ENCODE peak calls at places on chromosomes 7 and 10, in seven cellular contexts. E is A549; H is uterus; F is CD8-positive, alpha-beta memory T cell; G is transverse colon; Y is cardiac muscle cell; Z is Peyer's patch. I is an unnamed sample.

GRCh38 chr10:96216775-96217174 is 54.6 kb downstream of the BLNK start:
- DNase-seq in E (no peak), H (no peak), F (no peak), G (no peak), Y (no peak), Z (no peak), I (no peak)

GRCh38 chr7:151686016-151686766 is 166.5 kb upstream of the RHEB start:
- DNase-seq in E (no peak), H (no peak), F (no peak), G (no peak), Y (no peak), Z (no peak), I (peak)

GRCh38 chr10:71965623-71966022 is 1.4 kb downstream of the CHST3 start:
- DNase-seq in E (no peak), H (no peak), F (no peak), G (no peak), Y (no peak), Z (no peak), I (peak)

GRCh38 chr10:75406158-75407065 is 4.8 kb upstream of the ZNF503 start:
- DNase-seq in E (no peak), H (no peak), F (no peak), G (no peak), Y (no peak), Z (no peak), I (no peak)

GRCh38 chr10:79329529-79329928 is 17.7 kb upstream of the PPIF start:
- DNase-seq in E (no peak), H (no peak), F (no peak), G (no peak), Y (no peak), Z (no peak), I (no peak)

GRCh38 chr10:131560166-131560565 is 248.6 kb upstream of the TCERG1L start:
- DNase-seq in E (no peak), H (no peak), F (no peak), G (no peak), Y (no peak), Z (peak), I (no peak)

GRCh38 chr7:51344406-51344805 is 27.8 kb upstream of the COBL start:
- DNase-seq in E (no peak), H (no peak), F (no peak), G (no peak), Y (no peak), Z (no peak), I (no peak)

GRCh38 chr7:65962033-65962432 is 20.0 kb downstream of the GUSB start:
- DNase-seq in E (no peak), H (no peak), F (no peak), G (no peak), Y (no peak), Z (no peak), I (no peak)

GRCh38 chr7:36305648-36306047 is 84.0 kb upstream of the ANLN start:
- DNase-seq in E (no peak), H (no peak), F (no peak), G (no peak), Y (no peak), Z (no peak), I (no peak)

GRCh38 chr10:117170244-117170643 is 27.0 kb upstream of the KCNK18 start:
- DNase-seq in E (no peak), H (no peak), F (no peak), G (no peak), Y (no peak), Z (no peak), I (peak)

GRCh38 chr10:117178190-117178589 is 19.1 kb upstream of the KCNK18 start:
- DNase-seq in E (no peak), H (no peak), F (no peak), G (no peak), Y (no peak), Z (no peak), I (no peak)

GRCh38 chr10:117174439-117175214 is 22.7 kb upstream of the KCNK18 start:
- DNase-seq in E (peak), H (peak), F (peak), G (peak), Y (peak), Z (peak), I (peak)

GRCh38 chr10:117175215-117175900 is 21.9 kb upstream of the KCNK18 start:
- DNase-seq in E (no peak), H (no peak), F (no peak), G (peak), Y (no peak), Z (no peak), I (no peak)

DNA sequence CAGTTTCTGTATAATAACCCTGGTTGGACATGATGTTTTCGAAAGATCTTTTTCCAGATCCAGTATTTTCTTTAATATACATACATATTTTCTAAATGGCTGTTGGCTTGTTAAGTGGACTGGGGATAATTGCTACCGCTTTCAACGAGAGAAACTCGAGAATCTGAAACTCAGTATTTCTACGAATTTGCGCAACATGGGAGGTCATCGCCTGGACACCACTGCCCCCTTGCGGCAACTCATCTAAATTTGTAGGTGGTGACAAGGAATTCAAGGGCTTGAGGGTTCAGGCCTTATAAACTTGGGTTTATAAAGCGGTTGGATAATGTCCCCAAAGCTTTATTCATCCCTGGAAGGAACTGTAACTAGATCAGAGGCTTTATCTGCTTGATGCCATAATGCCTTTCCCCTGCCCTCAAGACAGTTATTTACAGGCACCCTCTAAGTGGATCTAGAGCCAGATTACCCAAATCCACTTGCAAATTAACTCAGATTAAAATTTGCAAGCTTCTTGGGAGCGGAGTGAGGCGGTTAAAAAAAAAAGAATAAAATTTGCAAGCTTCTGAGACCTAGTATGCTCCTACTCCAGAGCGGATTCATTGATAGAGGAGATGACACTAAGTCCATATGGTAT is 21.3 kb upstream of the KCNK18 start:
- DNase-seq in E (peak), H (peak), F (peak), G (peak), Y (peak), Z (peak), I (peak)
- H3K4me3 ChIP-seq in E (peak), H (peak), F (peak), G (peak), Y (peak), Z (peak), I (peak)

GRCh38 chr7:99562832-99563231 is 4.4 kb downstream of the ZNF655 start:
- DNase-seq in E (peak), H (no peak), F (no peak), G (peak), Y (peak), Z (no peak), I (peak)
- H3K27ac ChIP-seq in E (peak), H (peak), F (no peak), G (peak), Y (no peak), Z (no peak), I (peak)

DNA sequence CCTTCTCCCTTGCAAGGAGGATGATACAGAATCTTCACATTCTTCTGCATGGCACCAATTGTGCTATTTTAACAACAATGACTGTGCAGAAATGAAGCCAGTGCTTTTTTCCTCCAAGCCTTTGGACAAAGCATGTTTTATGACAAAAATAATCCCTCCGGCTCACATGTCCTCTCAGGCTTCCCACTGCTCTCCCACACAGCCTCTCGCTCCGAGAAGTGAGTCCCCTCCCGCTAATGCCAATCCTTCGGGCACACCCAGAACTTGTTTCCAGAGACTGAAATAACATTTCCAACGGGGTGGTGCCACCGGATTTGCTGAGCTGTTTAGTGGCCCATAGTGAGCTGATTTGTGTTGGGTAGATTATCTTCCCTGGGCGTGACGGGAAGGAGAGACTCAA is 35.8 kb downstream of the RBM17 start:
- DNase-seq in E (no peak), H (no peak), F (no peak), G (no peak), Y (no peak), Z (no peak), I (peak)
- H3K4me3 ChIP-seq in E (no peak), H (no peak), F (no peak), G (no peak), Y (no peak), Z (no peak), I (peak)

GRCh38 chr7:157729566-157729965 is 392.8 kb downstream of the DNAJB6 start:
- DNase-seq in E (no peak), H (no peak), F (no peak), G (no peak), Y (no peak), Z (no peak), I (no peak)

GRCh38 chr7:157726764-157727163 is 390.0 kb downstream of the DNAJB6 start:
- DNase-seq in E (no peak), H (no peak), F (no peak), G (no peak), Y (no peak), Z (no peak), I (no peak)

GRCh38 chr7:157734926-157735640 is 398.3 kb downstream of the DNAJB6 start:
- DNase-seq in E (no peak), H (no peak), F (no peak), G (no peak), Y (no peak), Z (no peak), I (no peak)

GRCh38 chr7:157727964-157728615 is 391.3 kb downstream of the DNAJB6 start:
- DNase-seq in E (no peak), H (no peak), F (no peak), G (no peak), Y (no peak), Z (no peak), I (no peak)

GRCh38 chr7:157730614-157731013 is 393.8 kb downstream of the DNAJB6 start:
- DNase-seq in E (no peak), H (no peak), F (no peak), G (no peak), Y (no peak), Z (no peak), I (no peak)
- H3K27ac ChIP-seq in E (no peak), H (no peak), F (no peak), G (no peak), Y (no peak), Z (no peak), I (no peak)

DNA sequence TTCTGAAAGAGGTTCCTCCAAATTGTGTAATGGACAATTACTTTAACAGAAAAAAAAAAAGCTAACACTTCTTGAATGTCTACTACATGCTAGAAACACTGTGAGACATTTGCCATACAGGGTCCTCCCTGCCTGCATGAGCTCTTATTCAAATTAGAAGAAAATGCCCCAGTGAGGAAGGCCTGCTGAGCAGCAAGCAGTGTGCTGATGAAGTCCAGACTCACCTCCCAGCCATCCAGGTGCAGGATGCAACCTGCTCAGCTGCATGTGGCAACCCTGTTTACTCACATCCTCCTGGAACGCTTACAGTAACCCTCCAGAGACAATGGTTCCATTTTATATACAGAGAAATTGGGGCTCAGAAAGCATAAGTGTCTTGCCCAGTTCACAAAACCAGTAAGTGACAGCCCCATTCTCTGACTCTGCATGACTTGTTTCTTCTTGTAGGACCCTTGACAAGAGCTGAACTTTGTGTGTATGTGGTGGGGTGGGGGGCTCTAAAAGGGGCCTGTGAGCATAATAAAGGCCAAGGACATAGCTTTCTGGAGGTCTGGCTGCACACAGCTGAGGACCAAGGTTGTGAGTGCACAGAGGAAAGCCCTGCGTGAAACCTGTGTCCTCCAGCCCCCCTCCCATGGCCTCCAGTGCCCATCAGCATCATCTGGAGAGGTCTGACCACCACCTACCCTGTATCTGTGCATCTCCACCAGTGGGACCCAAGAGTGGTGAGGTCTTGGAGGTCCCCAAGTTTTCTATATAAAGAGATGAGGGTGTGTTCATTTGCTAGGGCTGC is 387.8 kb downstream of the GRID1 start:
- DNase-seq in E (no peak), H (no peak), F (no peak), G (no peak), Y (no peak), Z (no peak), I (no peak)
- H3K4me3 ChIP-seq in E (no peak), H (no peak), F (no peak), G (no peak), Y (no peak), Z (no peak), I (no peak)

GRCh38 chr10:130029209-130029608 is 65.1 kb upstream of the EBF3 start:
- DNase-seq in E (no peak), H (no peak), F (no peak), G (no peak), Y (no peak), Z (no peak), I (no peak)

GRCh38 chr10:130028465-130028819 is 64.4 kb upstream of the EBF3 start:
- DNase-seq in E (no peak), H (no peak), F (no peak), G (no peak), Y (no peak), Z (no peak), I (peak)

GRCh38 chr10:130025811-130026510 is 61.9 kb upstream of the EBF3 start:
- DNase-seq in E (no peak), H (no peak), F (no peak), G (no peak), Y (no peak), Z (no peak), I (no peak)

GRCh38 chr10:130026670-130027456 is 62.8 kb upstream of the EBF3 start:
- DNase-seq in E (no peak), H (no peak), F (no peak), G (no peak), Y (no peak), Z (no peak), I (no peak)

DNA sequence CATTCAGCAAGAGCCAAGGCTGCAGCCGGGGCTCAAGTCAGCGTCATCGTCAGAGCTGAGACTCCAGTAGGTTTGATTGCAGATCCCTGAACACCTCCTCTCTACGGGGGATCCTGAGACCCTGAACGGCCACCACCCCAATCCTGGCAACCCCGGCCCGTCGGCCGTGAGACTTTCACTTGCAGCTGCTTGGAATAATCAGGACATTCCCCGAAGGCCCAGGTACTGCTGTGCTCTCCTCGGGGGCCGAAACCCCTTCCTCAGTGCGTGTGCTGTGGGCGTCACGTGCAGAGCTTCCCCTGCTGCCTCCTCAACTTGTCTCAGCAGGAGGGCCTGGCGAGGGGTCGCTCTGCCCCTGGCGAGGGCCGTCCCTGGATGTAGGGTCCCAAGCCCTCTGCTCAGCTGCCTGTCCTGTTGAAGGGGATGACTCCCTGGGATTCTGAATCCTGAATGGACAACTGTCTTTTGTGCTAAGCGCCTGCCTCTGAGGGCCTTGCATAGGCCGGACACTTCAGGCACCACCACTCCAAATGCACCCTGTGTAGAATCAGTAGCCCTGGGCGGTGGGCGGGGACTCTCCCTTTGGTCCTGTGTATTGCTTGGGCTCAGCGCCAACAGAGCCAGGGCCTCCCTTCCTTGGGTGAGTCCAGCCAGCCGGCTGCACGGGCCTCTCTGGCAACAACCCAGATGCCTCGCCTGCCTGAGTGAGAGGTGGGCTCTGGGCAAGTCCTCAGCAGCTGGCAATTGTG is 63.8 kb upstream of the EBF3 start:
- DNase-seq in E (no peak), H (no peak), F (no peak), G (no peak), Y (peak), Z (no peak), I (peak)
- H3K27ac ChIP-seq in E (no peak), H (no peak), F (no peak), G (no peak), Y (no peak), Z (no peak), I (no peak)

DNA sequence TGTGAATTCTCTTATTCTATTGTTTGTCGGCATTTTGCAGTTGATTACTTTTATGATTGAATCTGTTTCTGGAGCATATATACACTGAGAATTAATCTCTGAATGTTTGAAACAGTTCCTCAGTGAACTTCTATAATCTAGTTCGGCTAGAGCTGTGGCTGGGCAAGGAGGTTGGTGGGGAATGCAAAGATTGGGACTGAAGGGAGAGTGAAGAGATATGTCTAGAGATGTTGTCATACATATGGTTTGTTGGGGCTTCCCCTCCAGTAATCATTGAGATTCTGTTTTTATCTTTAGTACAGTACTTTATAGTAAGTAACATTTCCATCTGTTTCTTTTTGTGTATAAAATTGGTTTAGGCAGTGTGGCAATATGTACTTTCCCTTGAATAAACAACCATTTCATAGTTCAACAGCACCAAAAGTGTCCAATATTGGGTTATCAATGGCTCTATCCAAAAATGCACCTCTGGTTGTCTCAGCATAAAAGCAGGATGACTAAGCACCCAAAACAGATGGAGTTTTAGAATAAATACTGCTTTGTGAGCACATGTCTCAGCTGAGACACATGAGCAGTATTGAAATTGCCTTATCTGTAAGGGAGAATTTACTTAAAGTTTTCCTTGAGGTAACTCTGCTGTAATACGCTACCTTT is 36.7 kb downstream of the WAC start:
- DNase-seq in E (no peak), H (no peak), F (no peak), G (no peak), Y (peak), Z (no peak), I (peak)
- H3K4me3 ChIP-seq in E (no peak), H (no peak), F (no peak), G (no peak), Y (no peak), Z (no peak), I (no peak)

GRCh38 chr10:24430591-24430990 is 221.7 kb downstream of the KIAA1217 start:
- DNase-seq in E (no peak), H (no peak), F (no peak), G (no peak), Y (no peak), Z (no peak), I (no peak)

GRCh38 chr10:24428410-24428782 is 219.5 kb downstream of the KIAA1217 start:
- DNase-seq in E (no peak), H (no peak), F (no peak), G (no peak), Y (peak), Z (no peak), I (peak)

GRCh38 chr10:24427678-24428409 is 218.9 kb downstream of the KIAA1217 start:
- DNase-seq in E (no peak), H (no peak), F (no peak), G (no peak), Y (no peak), Z (no peak), I (peak)

GRCh38 chr10:24425151-24425550 is 216.2 kb downstream of the KIAA1217 start:
- DNase-seq in E (no peak), H (no peak), F (no peak), G (no peak), Y (no peak), Z (no peak), I (no peak)
- H3K27ac ChIP-seq in E (no peak), H (no peak), F (no peak), G (no peak), Y (no peak), Z (no peak), I (no peak)